ENCODE peak calls at places on chromosome 20, in eight cellular contexts. T, B, S, C, R, H, L and U are unnamed samples.

GRCh38 chr20:14634666-14635065 is 297.3 kb upstream of the FLRT3 start:
- DNase-seq in T (no peak), B (no peak), S (no peak), C (no peak), R (no peak), H (no peak), L (no peak), U (no peak)

GRCh38 chr20:38256966-38257365 is 3.6 kb downstream of the KIAA1755 start:
- DNase-seq in T (no peak), B (no peak), S (no peak), C (no peak), R (no peak), H (no peak), L (no peak), U (no peak)

GRCh38 chr20:36856196-36856595 is 19.7 kb upstream of the TLDC2 start:
- DNase-seq in T (no peak), B (no peak), S (no peak), C (peak; percentile 62), R (no peak), H (no peak), L (no peak), U (no peak)

GRCh38 chr20:16128538-16129106 is 444.6 kb downstream of the KIF16B start:
- DNase-seq in T (no peak), B (no peak), S (no peak), C (no peak), R (no peak), H (no peak), L (no peak), U (no peak)

GRCh38 chr20:23065438-23066201 is 16.1 kb upstream of the THBD start:
- DNase-seq in T (no peak), B (no peak), S (no peak), C (no peak), R (no peak), H (no peak), L (no peak), U (no peak)

GRCh38 chr20:57661201-57662027 is 41.2 kb upstream of the ZBP1 start:
- DNase-seq in T (peak; percentile 5), B (peak; percentile 42), S (peak; percentile 75), C (no peak), R (no peak), H (peak; percentile 72), L (peak; percentile 62), U (no peak)

GRCh38 chr20:10376271-10377075 is 57.5 kb downstream of the MKKS start:
- DNase-seq in T (no peak), B (no peak), S (no peak), C (peak; percentile 27), R (no peak), H (no peak), L (no peak), U (no peak)

GRCh38 chr20:61719691-61720347 is 345.9 kb downstream of the TAF4 start:
- DNase-seq in T (no peak), B (no peak), S (peak; percentile 81), C (no peak), R (peak; percentile 26), H (no peak), L (no peak), U (no peak)

GRCh38 chr20:45114465-45115385 is at the start of gene WFDC5:
- DNase-seq in T (no peak), B (peak; percentile 52), S (no peak), C (no peak), R (no peak), H (no peak), L (no peak), U (no peak)

GRCh38 chr20:32482251-32483220 is 102.6 kb downstream of the NOL4L start:
- DNase-seq in T (peak; percentile 57), B (peak; percentile 82), S (peak; percentile 93), C (peak; percentile 38), R (peak; percentile 74), H (peak; percentile 92), L (peak; percentile 76), U (peak; percentile 62)

GRCh38 chr20:43531091-43531443 is 23.6 kb downstream of the L3MBTL1 start:
- DNase-seq in T (no peak), B (no peak), S (no peak), C (no peak), R (no peak), H (no peak), L (no peak), U (no peak)

GRCh38 chr20:25011831-25012241 is 19.3 kb upstream of the APMAP start:
- DNase-seq in T (peak; percentile 1), B (no peak), S (peak; percentile 56), C (no peak), R (no peak), H (no peak), L (peak; percentile 56), U (peak; percentile 68)

GRCh38 chr20:5971203-5971602 is 20.8 kb downstream of the MCM8 start:
- DNase-seq in T (no peak), B (no peak), S (no peak), C (no peak), R (no peak), H (no peak), L (no peak), U (no peak)

GRCh38 chr20:63091901-63092659 is 85.3 kb upstream of the BHLHE23 start:
- DNase-seq in T (peak; percentile 4), B (no peak), S (peak; percentile 66), C (no peak), R (no peak), H (peak; percentile 68), L (peak; percentile 56), U (no peak)

DNA sequence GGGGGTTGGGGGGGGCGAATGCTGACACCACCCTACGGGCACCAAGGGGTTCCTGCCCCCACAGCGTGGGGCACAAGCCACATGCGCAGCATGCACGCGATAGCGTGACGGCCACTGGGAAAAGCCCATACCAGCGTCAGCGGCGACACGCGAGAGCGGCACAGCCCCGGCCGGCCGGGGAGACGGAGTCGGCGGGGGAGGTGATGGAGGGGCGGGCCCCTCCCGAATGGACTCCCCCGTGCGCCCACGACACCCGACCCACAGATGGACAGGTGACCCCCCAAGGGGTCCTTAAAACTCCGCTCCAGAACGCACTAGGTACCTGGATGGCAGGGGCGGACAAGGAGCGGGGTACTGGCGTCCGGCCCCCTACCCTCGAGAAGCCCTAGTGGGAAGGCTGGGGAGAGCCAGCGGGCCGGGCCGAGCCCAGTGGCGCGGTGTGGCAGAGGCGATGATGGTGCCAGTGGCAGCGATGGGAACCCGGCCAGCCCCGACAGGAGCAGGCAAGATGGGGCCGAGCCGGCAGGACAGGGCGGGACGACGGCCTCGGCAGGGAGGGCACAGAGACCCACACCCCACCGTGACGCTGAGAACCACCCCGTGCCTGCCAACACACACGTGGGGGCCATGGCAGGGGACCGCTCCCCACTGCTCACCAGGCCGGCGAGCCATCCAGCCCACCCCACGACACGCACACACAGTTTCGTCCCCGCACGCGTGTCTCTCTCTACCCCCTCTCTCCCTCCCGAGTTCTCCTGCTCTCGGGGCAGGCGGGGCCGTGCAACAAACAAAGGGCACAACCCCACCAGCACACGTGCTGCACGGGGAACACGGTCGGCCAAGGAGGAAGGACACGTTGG is 1959.8 kb upstream of the DEFB115 start:
- DNase-seq in T (no peak), B (no peak), S (no peak), C (no peak), R (no peak), H (peak; percentile 79), L (peak; percentile 60), U (peak; percentile 62)
- H3K9me3 ChIP-seq in T (peaks cover 32% of the 10 kb centered on the region), B (peaks cover 70% of the 10 kb centered on the region), S (peaks cover 39% of the 10 kb centered on the region), C (no peaks in the 10 kb centered on the region), R (no peaks in the 10 kb centered on the region), H (no peaks in the 10 kb centered on the region), L (no peaks in the 10 kb centered on the region), U (no peaks in the 10 kb centered on the region)

GRCh38 chr20:47300071-47300470 is 56.4 kb downstream of the ZMYND8 start:
- DNase-seq in T (no peak), B (no peak), S (no peak), C (no peak), R (no peak), H (no peak), L (no peak), U (no peak)

GRCh38 chr20:47297746-47298145 is 58.8 kb downstream of the ZMYND8 start:
- DNase-seq in T (no peak), B (no peak), S (no peak), C (no peak), R (no peak), H (no peak), L (no peak), U (no peak)

GRCh38 chr20:47298624-47299023 is 57.9 kb downstream of the ZMYND8 start:
- DNase-seq in T (no peak), B (no peak), S (no peak), C (no peak), R (no peak), H (no peak), L (no peak), U (no peak)

GRCh38 chr20:47295921-47296426 is 60.5 kb downstream of the ZMYND8 start:
- DNase-seq in T (no peak), B (no peak), S (no peak), C (peak; percentile 52), R (no peak), H (no peak), L (no peak), U (no peak)

DNA sequence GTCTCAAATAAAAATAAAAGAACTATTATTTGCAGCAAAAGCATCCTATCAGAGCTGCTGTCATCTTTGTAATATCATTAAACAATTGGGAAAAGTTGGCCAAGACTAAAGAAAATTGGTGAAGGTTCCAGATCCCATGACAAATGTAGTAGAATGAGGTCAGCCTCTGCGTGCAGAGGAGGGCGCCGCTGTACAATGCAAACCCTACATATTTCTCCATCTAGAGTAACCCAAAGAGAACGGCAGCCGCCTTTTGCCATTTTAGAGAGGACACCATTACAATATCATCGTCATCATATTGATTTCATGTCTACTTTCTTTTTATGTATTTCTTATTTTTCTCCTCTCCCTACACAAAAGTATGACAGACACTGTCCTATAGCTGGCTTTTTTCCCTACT is 59.5 kb downstream of the ZMYND8 start:
- DNase-seq in T (no peak), B (no peak), S (no peak), C (peak; percentile 35), R (peak; percentile 37), H (no peak), L (no peak), U (no peak)
- H3K27ac ChIP-seq in T (no peak overlapping the region), B (no peak overlapping the region), S (no peak overlapping the region), C (no peak overlapping the region), R (peak overlapping the region; percentile 70), H (no peak overlapping the region), L (peak overlapping the region; percentile 23), U (peak overlapping the region; percentile 51)

GRCh38 chr20:29409833-29410804 is 1847.3 kb upstream of the DEFB115 start:
- DNase-seq in T (no peak), B (no peak), S (no peak), C (no peak), R (no peak), H (peak; percentile 30), L (no peak), U (no peak)
- H3K9me3 ChIP-seq in T (no peaks in the 10 kb centered on the region), B (peaks cover 61% of the 10 kb centered on the region), S (no peaks in the 10 kb centered on the region), C (no peaks in the 10 kb centered on the region), R (no peaks in the 10 kb centered on the region), H (no peaks in the 10 kb centered on the region), L (no peaks in the 10 kb centered on the region), U (no peaks in the 10 kb centered on the region)

DNA sequence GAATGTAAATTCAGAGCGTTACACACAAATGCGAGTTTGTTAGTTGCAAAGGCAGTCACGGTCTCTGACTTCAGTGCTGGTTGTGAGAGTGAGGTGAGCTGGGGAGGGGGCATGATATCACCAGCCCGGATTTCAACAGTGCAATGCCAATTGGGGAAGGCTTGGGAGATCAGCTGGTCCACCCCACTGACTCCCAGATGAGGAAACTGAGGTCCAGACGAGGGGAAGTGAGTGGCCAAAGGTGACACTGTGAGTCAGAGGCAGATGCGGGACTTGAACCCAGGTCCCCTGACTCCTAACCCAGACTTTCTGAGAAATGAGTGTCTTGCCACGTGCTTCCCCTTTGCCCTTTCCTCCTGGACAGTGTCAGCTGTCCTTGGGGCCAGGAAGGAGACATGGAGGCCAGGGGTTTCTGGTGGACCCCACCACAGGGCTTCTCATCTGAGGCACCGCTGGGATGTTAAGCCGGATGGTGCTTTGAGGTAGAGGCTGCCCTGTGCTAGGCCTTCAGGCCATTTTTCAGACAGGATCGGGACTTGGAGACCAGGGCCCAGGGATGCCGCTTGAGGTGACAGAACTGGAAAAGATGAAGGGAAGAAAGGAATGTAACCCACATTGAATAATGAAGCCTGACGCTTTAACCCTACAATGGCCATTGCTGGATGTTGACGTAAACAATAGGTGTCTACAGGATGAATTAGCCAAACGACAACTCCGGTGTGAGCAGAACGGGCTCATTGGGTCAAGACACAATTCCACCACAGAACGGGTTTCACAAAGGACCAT is 62.3 kb downstream of the CEBPB start:
- DNase-seq in T (no peak), B (no peak), S (no peak), C (no peak), R (no peak), H (no peak), L (no peak), U (no peak)
- H3K27ac ChIP-seq in T (no peak overlapping the region), B (no peak overlapping the region), S (no peak overlapping the region), C (no peak overlapping the region), R (no peak overlapping the region), H (no peak overlapping the region), L (no peak overlapping the region), U (no peak overlapping the region)